ENCODE peak calls at places on chromosome 11, in four cellular contexts. K is GM12878, N is K562, Z is HepG2. S is an unnamed sample.

GRCh38 chr11:74268451-74268850 is 43.0 kb downstream of the P4HA3 start:
- DNase-seq in N (no peak), Z (no peak), K (no peak), S (no peak)

GRCh38 chr11:88538088-88538487 is 200.6 kb upstream of the CTSC start:
- DNase-seq in N (no peak), K (no peak), Z (no peak), S (no peak)

GRCh38 chr11:77806415-77806814 is 14.1 kb downstream of the RSF1 start:
- DNase-seq in K (no peak), Z (no peak), N (no peak), S (no peak)

GRCh38 chr11:5153574-5154431 is 754 bp downstream of the OR52A1 start:
- DNase-seq in K (no peak), N (no peak), Z (no peak), S (no peak)

GRCh38 chr11:64245401-64245796 is 1.3 kb downstream of the PPP1R14B start:
- DNase-seq in K (no peak), N (no peak), Z (no peak), S (no peak)

GRCh38 chr11:43418197-43418596 is 59.5 kb downstream of the TTC17 start:
- DNase-seq in K (no peak), Z (no peak), N (no peak), S (no peak)

GRCh38 chr11:79080506-79080905 is 360.3 kb downstream of the TENM4 start:
- DNase-seq in K (no peak), N (no peak), Z (no peak), S (no peak)

GRCh38 chr11:43856988-43857387 is 23.6 kb upstream of the ALKBH3 start:
- DNase-seq in N (no peak), K (no peak), Z (no peak), S (no peak)

GRCh38 chr11:9787260-9787659 is 123.4 kb downstream of the SWAP70 start:
- DNase-seq in N (no peak), Z (no peak), K (no peak), S (no peak)

GRCh38 chr11:45997599-45997998 is 75.1 kb downstream of the LARGE2 start:
- DNase-seq in K (no peak), Z (no peak), N (peak; percentile 42), S (no peak)

GRCh38 chr11:46006418-46007070 is 84.1 kb downstream of the LARGE2 start:
- DNase-seq in Z (peak; percentile 71), N (peak; percentile 68), K (peak; percentile 37), S (no peak)

GRCh38 chr11:46002146-46002545 is 79.7 kb downstream of the LARGE2 start:
- DNase-seq in Z (no peak), K (no peak), N (no peak), S (no peak)

GRCh38 chr11:46003647-46004046 is 81.2 kb downstream of the LARGE2 start:
- DNase-seq in N (no peak), K (no peak), Z (no peak), S (no peak)

DNA sequence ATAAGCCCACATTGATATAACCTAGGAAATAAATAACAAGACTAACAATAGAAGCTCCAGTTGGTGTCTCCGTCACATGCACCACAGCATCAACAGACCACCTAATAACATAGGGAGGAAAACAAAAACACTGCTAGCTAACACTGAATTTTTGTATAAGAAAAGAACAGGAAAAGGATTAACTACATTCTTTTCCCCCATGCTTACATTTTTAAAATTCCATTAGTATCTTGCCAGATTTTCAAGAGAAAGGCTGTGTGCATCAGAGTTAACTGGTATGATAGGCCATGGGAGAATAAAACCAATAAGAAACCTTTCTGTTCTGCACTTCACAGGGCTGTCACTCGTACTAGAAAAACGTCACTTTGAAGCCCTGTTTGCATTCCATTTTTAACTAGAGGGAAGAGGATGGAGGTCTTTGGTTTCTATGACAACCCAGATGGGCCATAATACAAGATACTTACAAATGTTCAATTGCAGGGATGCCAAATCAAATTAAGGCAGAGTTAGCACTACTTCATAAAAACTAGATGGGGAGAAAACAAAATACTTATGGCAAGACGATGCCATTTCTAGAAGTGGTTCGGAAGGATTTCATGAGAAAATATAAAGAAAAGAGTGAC is 79.1 kb downstream of the LARGE2 start:
- DNase-seq in K (no peak), N (no peak), Z (no peak), S (no peak)
- TF ChIP-seq ESRRA in K (no peak), N (no peak), Z (no peak), S (no peak)

DNA sequence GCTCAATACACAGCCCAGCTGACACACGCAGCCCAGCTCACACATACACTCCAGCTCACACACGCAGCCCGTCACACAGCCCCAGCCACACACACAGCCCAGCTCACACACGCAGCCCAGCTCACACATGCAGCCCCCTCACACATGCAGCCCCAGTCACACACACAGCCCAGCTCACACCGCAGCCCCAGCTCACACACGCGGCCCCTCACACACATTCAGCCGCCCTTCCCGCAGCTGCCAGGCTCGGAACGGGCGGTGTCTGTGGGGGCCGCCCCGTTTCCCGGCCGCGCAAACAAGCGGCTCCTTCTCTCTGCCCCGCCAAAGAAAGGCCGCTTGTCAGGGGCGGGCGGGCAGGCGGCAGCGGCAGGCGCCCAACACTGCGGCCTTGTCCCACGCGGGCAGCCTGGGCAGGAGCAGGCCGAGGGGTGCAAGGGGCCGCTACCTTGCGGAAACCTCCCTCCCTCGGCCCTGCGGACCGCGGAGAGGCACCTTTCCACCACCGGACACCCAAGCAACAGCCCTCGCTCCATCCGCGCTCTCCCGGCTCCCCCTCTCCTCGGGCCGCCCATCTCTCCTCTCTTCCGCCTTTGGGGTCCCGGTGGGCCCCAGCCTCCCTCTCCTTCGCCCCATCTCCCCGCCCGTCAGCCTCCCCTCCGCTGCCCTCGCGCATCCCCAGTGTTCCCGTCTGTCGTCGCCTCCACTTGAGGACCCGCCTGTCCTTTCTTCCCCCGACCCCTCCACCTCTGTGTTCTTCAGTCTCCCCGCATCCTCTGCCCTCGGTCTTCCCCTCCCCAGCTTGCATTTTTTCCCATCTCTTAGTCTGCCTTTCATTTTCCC is 2.2 kb downstream of the PHLDB1 start:
- DNase-seq in Z (no peak), K (no peak), N (no peak), S (peak; percentile 34)
- TF ChIP-seq CBFB in Z (no peak), K (no peak), N (no peak), S (no peak)

GRCh38 chr11:20020716-20021115 is 139.6 kb downstream of the DBX1 start:
- DNase-seq in N (no peak), Z (no peak), K (no peak), S (no peak)

GRCh38 chr11:20023082-20023426 is 137.2 kb downstream of the DBX1 start:
- DNase-seq in N (no peak), K (no peak), Z (no peak), S (no peak)

GRCh38 chr11:20021212-20021611 is 139.1 kb downstream of the DBX1 start:
- DNase-seq in N (no peak), K (no peak), Z (peak; percentile 72), S (no peak)

GRCh38 chr11:20021771-20022362 is 138.4 kb downstream of the DBX1 start:
- DNase-seq in N (no peak), K (no peak), Z (peak; percentile 61), S (peak; percentile 26)

DNA sequence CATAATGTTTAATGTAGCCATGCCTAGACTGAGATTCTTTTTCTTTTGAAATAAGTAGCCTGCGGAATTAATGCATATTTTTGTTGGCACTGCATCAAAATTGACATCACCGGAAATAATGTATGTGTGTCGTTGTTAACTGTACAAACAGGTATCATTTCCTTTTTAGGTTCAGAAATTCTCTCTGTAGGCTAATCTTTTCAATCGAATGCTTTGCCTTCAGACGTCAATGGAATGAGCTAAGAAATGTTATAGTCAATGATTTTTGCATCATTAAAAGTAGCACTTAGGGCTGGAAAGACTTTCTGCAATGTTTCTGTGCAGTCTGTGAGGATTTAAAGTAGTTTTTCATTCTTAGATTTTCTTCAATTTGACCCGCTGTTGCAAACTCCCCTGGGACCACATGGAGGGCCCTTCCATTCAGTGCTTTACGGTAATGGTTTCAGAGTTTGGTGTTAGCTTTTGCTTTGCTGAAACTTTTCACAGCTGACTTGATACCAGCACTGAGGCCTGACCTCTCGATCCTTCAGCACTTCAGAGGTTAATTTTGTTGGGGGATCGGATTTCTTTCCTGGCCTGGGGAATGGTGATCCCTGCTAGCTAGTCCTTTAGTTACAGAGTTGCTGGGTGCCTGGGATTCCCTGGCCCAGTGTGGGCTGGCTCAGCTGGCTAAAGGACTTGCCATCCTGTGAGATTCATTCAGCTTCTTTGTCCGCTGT is 137.8 kb downstream of the DBX1 start:
- DNase-seq in Z (peak; percentile 79), K (no peak), N (no peak), S (peak; percentile 61)
- TF ChIP-seq ESRRA in Z (no peak), K (no peak), N (no peak), S (no peak)

DNA sequence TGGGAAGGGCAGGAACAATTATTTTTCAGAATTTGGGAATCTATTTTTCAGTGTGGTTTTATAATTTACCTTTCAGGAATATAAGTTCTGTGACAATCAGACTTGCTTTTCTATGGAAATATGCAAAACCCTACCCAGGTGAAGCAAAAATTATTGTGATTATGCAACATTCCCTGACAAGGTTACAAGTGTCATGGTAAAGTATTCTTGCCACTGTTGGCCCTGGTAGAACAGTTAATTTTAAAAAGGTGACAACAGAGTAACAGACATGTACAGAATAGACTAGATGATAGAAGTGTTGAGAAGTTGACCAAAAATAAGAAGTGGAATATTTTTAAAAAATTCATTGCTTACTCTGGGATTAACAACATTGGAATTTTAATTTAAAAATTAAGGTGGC is 29.2 kb downstream of the TRAF6 start:
- DNase-seq in N (no peak), Z (no peak), K (no peak), S (no peak)
- TF ChIP-seq CBFB in N (no peak), Z (no peak), K (no peak), S (no peak)

GRCh38 chr11:119991669-119992068 is 146.2 kb downstream of the TRIM29 start:
- DNase-seq in N (no peak), K (no peak), Z (no peak), S (no peak)
- TF ChIP-seq ESRRA in N (no peak), K (no peak), Z (no peak), S (no peak)

GRCh38 chr11:106160494-106160893 is 83.0 kb downstream of the AASDHPPT start:
- DNase-seq in N (no peak), K (no peak), Z (no peak), S (no peak)

GRCh38 chr11:106152013-106152412 is 74.6 kb downstream of the AASDHPPT start:
- DNase-seq in K (no peak), Z (no peak), N (no peak), S (no peak)

GRCh38 chr11:106152824-106153223 is 75.4 kb downstream of the AASDHPPT start:
- DNase-seq in K (no peak), Z (no peak), N (no peak), S (no peak)

GRCh38 chr11:106159846-106160245 is 82.4 kb downstream of the AASDHPPT start:
- DNase-seq in N (no peak), K (no peak), Z (no peak), S (no peak)

DNA sequence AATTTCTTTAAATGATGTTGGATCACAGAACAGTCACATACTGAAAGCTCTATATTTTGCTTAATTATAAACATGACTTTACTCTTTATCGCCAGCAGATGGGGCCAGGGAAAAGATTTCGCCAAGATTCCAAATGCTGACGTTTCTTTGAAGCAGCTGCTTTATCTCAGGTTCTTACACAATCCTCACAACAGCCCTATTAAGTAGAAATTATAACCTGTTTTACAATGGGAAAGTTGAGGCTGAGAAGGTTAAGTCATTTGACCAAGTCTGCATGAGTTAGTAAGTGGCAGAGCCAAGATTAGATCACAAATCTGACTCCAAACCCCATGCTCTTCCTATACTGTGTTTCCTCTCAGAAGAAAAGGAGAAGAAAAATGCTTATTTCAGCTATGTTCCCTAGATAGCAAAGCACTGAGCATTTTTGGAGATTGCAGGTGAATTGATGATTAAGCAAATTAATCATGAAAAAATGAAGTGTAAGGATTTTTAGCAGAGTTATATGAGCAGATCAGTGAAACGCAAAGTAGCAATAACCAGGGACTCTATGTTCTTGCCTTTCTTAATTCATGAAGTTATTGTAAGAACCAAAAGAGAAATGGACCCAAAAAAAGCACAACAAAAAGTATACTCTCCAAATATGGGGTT is 79.0 kb downstream of the AASDHPPT start:
- DNase-seq in Z (peak; percentile 15), N (peak; percentile 10), K (peak; percentile 12), S (no peak)
- TF ChIP-seq CBFB in Z (no peak), N (no peak), K (no peak), S (no peak)